ENCODE peak calls at places on chromosomes 11 and 22, in eight cellular contexts. S is A549, V is tibial nerve, D is GM12891, N is IMR-90, A is GM12892, K is stomach, H is uterus. Q is an unnamed sample.

GRCh38 chr11:75986966-75987365 is 172.0 kb downstream of the UVRAG start:
- DNase-seq in V (no peak), N (no peak), A (no peak), H (no peak), K (no peak), S (no peak), D (no peak), Q (no peak)

GRCh38 chr11:61671527-61671926 is 8.7 kb upstream of the DAGLA start:
- DNase-seq in K (no peak), S (peak; percentile 51), A (no peak), D (no peak), H (no peak), V (no peak), N (no peak), Q (no peak)

GRCh38 chr11:14656536-14657457 is 13.2 kb downstream of the PDE3B start:
- DNase-seq in V (no peak), K (no peak), D (no peak), S (no peak), A (no peak), N (no peak), H (no peak), Q (no peak)

GRCh38 chr11:2724653-2725366 is 25.0 kb upstream of the KCNQ1OT1 start:
- DNase-seq in D (no peak), K (no peak), V (peak; percentile 52), S (no peak), N (no peak), H (peak; percentile 79), A (no peak), Q (no peak)

GRCh38 chr11:67463680-67464410 is 5.2 kb downstream of the TMEM134 start:
- DNase-seq in K (peak; percentile 54), H (peak; percentile 50), S (peak; percentile 90), V (peak; percentile 60), A (no peak), N (no peak), D (no peak), Q (no peak)

GRCh38 chr11:85485902-85486301 is 141.2 kb downstream of the DLG2 start:
- DNase-seq in V (no peak), D (no peak), S (no peak), N (no peak), K (no peak), A (no peak), H (no peak), Q (no peak)

GRCh38 chr11:68448604-68449011 is 11.9 kb upstream of the PPP6R3 start:
- DNase-seq in K (no peak), D (no peak), S (no peak), V (no peak), H (no peak), A (no peak), N (no peak), Q (no peak)

GRCh38 chr11:62233730-62234129 is 8.3 kb upstream of the SCGB1D2 start:
- DNase-seq in K (no peak), V (no peak), H (no peak), A (no peak), N (no peak), D (no peak), S (no peak), Q (no peak)

GRCh38 chr11:27385245-27385644 is 22.2 kb upstream of the CCDC34 start:
- DNase-seq in N (peak; percentile 82), H (no peak), D (no peak), K (no peak), V (no peak), S (peak; percentile 36), A (no peak), Q (no peak)

GRCh38 chr22:26406118-26406517 is 22.9 kb upstream of the ASPHD2 start:
- DNase-seq in A (no peak), S (peak; percentile 14), V (no peak), K (no peak), N (peak; percentile 66), H (no peak), D (no peak), Q (no peak)

GRCh38 chr11:101129203-101129943 is at the start of gene PGR:
- DNase-seq in S (no peak), H (peak; percentile 86), A (no peak), V (peak; percentile 27), N (no peak), D (no peak), K (no peak), Q (no peak)

GRCh38 chr11:80948781-80949180 is 1508.0 kb upstream of the TENM4 start:
- DNase-seq in H (no peak), V (no peak), S (no peak), N (no peak), K (no peak), A (no peak), D (no peak), Q (no peak)

GRCh38 chr11:118436639-118437045 is 350 bp downstream of the KMT2A start:
- DNase-seq in H (no peak), N (peak; percentile 21), D (no peak), S (no peak), V (no peak), A (peak; percentile 22), K (no peak), Q (no peak)

DNA sequence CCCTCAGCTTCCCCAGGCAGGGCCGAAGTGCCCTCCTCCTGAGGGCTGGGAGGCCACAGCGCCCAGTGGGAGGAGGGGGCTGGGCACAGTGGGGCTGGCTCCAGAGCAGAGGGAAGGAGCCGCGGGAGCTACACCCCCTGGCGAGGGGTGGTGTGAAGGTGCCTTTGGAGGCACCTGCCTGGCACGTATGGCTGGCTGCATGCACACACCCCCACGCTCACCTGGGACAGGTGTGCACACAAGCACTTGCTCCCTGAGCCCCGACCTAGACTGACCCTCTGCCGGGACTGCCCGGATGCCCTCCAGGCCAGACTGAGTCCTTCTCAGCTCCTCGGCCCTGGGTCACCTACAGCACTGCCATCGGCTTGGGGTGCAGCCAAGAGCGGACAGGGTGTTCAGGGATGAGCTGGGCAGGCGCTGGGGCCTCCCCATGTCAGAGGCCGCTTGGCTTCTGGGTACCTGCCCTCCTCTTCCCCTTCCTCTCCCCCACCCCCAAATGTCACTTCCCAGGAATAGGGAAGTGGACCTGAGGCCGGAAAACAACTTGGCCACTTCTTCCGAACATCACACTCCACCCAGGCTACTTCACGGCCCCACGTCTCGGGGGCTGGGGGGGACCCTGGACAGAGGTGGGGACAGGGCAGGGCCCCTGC is 7.4 kb upstream of the PIM3 start:
- DNase-seq in N (no peak), A (no peak), V (no peak), S (no peak), D (no peak), K (peak; percentile 92), H (no peak), Q (no peak)
- TF ChIP-seq POLR2A in N (no peak), A (no peak), V (no peak), S (no peak), D (no peak), K (no peak), H (no peak), Q (no peak)

GRCh38 chr22:35590634-35591295 is 26.4 kb downstream of the MB start:
- DNase-seq in K (no peak), D (no peak), N (no peak), S (no peak), V (no peak), H (no peak), A (no peak), Q (no peak)
- TF ChIP-seq POLR2A in K (no peak), D (no peak), N (no peak), S (no peak), V (no peak), H (no peak), A (no peak), Q (no peak)

DNA sequence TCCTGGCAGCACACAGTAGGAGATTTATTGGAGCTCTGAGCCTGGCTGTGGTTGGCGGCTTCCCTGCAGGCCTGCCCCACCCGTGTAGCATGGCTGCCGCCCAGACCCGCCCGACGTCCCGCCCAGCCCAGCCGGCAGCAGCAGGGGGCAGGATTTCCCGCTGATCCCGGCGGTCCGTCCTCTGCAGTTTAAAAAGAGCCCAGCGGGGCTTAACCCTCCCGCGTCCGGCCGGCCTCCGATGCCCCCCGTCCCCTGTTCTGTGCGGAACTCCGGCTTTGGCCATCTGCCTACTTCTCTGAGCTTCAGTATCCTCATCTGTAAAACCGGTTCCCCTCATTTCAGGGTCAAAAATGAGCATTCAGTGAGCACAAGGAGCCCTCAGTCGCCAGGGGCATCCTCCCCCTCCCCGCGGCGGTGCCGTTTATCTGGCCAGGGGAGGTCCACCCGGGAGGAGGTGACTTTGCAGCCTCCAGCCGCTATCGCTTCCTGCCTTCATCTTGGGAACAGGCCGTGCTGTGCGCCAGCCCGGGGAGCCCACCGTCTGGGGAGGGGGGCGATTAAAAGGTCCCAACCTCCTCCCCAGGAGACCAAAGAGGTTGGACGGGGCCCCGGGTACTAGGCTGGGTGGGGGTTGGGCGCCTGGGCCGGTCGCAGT is at the start of gene GAS2L1:
- DNase-seq in H (peak; percentile 80), K (peak; percentile 81), S (peak; percentile 76), D (peak; percentile 73), N (peak; percentile 73), A (peak; percentile 71), V (peak; percentile 68), Q (no peak)
- TF ChIP-seq POLR2A in H (no peak), K (no peak), S (no peak), D (no peak), N (peak; percentile 11), A (no peak), V (no peak), Q (no peak)

GRCh38 chr11:64268028-64268686 is 16.3 kb downstream of the BAD start:
- DNase-seq in K (no peak), V (no peak), N (no peak), A (no peak), S (no peak), H (no peak), D (no peak), Q (no peak)

GRCh38 chr11:64268687-64269379 is 15.6 kb downstream of the BAD start:
- DNase-seq in D (no peak), K (peak; percentile 69), V (peak; percentile 44), A (no peak), N (peak; percentile 48), S (peak; percentile 76), H (peak; percentile 79), Q (no peak)

GRCh38 chr11:64271339-64272132 is 12.9 kb downstream of the BAD start:
- DNase-seq in K (peak; percentile 92), N (peak; percentile 92), A (peak; percentile 74), D (peak; percentile 71), S (peak; percentile 96), H (peak; percentile 97), V (peak; percentile 86), Q (peak; percentile 98)

GRCh38 chr11:64267207-64267945 is 16.0 kb downstream of the PLCB3 start:
- DNase-seq in K (no peak), V (no peak), H (no peak), N (no peak), S (no peak), A (no peak), D (no peak), Q (no peak)

DNA sequence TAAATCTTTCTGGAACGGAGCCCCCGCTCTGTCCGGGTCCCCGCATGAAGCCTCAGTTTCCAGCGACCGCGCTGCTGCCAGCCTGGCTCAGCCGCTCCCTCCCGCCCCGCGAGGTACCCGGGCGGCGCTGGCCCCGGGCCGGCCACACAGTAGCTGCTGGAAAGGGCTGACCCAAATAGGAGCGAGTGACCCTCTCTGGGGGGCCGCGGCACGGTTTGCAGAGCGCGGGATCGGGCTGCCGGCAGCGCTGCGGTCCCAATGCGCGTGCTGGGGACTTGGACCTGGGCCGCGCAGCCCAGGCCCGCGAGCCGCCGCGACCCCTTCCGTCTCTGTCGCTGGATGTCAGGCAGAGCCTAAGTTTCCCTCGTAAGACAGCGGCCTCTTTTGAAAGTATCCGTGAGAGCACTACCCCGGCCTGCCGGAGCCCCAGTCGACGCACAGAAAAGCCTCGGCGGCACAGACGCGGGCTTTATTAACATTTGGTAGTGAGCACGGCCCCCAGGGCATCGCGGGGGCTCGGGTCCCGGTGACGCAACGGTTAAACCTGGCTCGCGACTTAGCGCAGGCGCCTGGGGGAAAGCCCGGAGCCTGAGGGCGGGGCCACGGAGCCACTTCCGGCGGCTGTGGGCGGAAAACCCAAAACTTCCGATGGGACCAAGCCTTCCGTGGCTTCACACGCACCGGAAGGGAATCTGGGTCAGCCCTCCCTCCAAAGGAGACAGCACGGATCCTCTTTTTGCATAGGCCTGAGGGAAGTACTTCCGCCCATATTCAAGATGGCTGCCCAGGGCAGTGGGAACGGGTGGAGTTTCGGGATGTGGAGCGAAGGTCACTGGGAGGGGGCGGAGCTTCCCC is 14.9 kb downstream of the BAD start:
- DNase-seq in N (peak; percentile 100), K (peak; percentile 98), A (peak; percentile 84), S (peak; percentile 100), V (peak; percentile 91), D (peak; percentile 84), H (peak; percentile 99), Q (peak; percentile 99)
- TF ChIP-seq POLR2A in N (peak; percentile 73), K (no peak), A (peak; percentile 57), S (peak; percentile 32), V (no peak), D (peak; percentile 67), H (peak; percentile 58), Q (peak; percentile 4)